ENCODE peak calls at places on chromosomes 7 and 10, in six cellular contexts. Q is NCI-H2081 treated with DMSO at 0.1 percent for 48 hours, V is mucosa of descending colon, H is OCI-M1, D is fibroblast of the aortic adventitia, P is AG20443. E is an unnamed sample.
A peak's percentile ranks its signal among the peaks of the same experiment; 100 is the strongest.

GRCh38 chr10:75207868-75208167 is 2.8 kb upstream of the VDAC2 start:
- DNase-seq in D (no peak), H (no peak), V (no peak), Q (no peak), P (no peak), E (no peak)

GRCh38 chr10:124545346-124545745 is 83.7 kb downstream of the LHPP start:
- DNase-seq in P (no peak), Q (no peak), D (no peak), V (peak; percentile 70), H (no peak), E (no peak)

GRCh38 chr10:17647316-17647715 is 3.4 kb downstream of the STAM start:
- DNase-seq in V (no peak), P (no peak), H (peak; percentile 69), D (peak; percentile 20), Q (no peak), E (no peak)

GRCh38 chr10:97406064-97406463 is 4.9 kb upstream of the RRP12 start:
- DNase-seq in H (peak; percentile 86), P (no peak), Q (no peak), V (no peak), D (no peak), E (no peak)

GRCh38 chr7:106176414-106177294 is 64.5 kb upstream of the SYPL1 start:
- DNase-seq in V (peak; percentile 87), P (peak; percentile 95), H (peak; percentile 80), D (peak; percentile 77), Q (peak; percentile 49), E (peak; percentile 61)

GRCh38 chr7:3233301-3233700 is 67.8 kb upstream of the SDK1 start:
- DNase-seq in D (no peak), P (no peak), Q (no peak), V (no peak), H (no peak), E (no peak)

GRCh38 chr7:33310546-33310945 is 181.2 kb downstream of the BBS9 start:
- DNase-seq in Q (no peak), H (no peak), P (no peak), V (no peak), D (no peak), E (no peak)

GRCh38 chr10:13717936-13718772 is 131.4 kb downstream of the PRPF18 start:
- DNase-seq in H (peak; percentile 78), P (peak; percentile 87), V (peak; percentile 73), D (peak; percentile 95), Q (no peak), E (peak; percentile 69)

GRCh38 chr10:48366261-48366660 is 59.8 kb downstream of the MAPK8 start:
- DNase-seq in D (no peak), Q (no peak), H (peak; percentile 30), P (no peak), V (no peak), E (no peak)

GRCh38 chr7:2811476-2812118 is 32.5 kb downstream of the GNA12 start:
- DNase-seq in D (peak; percentile 55), Q (no peak), P (no peak), H (no peak), V (no peak), E (no peak)

GRCh38 chr10:132111871-132112341 is 46.2 kb downstream of the JAKMIP3 start:
- DNase-seq in D (no peak), Q (no peak), H (no peak), V (no peak), P (no peak), E (no peak)

GRCh38 chr10:99834410-99834809 is 52.0 kb downstream of the ABCC2 start:
- DNase-seq in Q (no peak), V (no peak), H (no peak), P (peak; percentile 84), D (peak; percentile 45), E (no peak)

GRCh38 chr7:27095050-27095896 is 527 bp downstream of the HOXA1 start:
- DNase-seq in D (no peak), Q (no peak), P (no peak), V (peak; percentile 51), H (peak; percentile 34), E (no peak)

GRCh38 chr7:2278026-2278425 is 36.0 kb downstream of the NUDT1 start:
- DNase-seq in H (no peak), V (no peak), D (no peak), P (no peak), Q (no peak), E (no peak)

GRCh38 chr10:5843814-5844705 is 30.8 kb upstream of the GDI2 start:
- DNase-seq in Q (no peak), P (no peak), H (peak; percentile 34), V (no peak), D (no peak), E (no peak)

GRCh38 chr10:93198401-93199175 is 124.9 kb downstream of the CYP26A1 start:
- DNase-seq in D (peak; percentile 50), Q (no peak), H (no peak), P (peak; percentile 74), V (no peak), E (no peak)

GRCh38 chr10:117000580-117000979 is 4.4 kb downstream of the SHTN1 start:
- DNase-seq in Q (no peak), H (no peak), D (no peak), V (no peak), P (no peak), E (no peak)

GRCh38 chr7:37031571-37032257 is 307.4 kb upstream of the AOAH start:
- DNase-seq in D (peak; percentile 99), H (no peak), V (peak; percentile 27), P (peak; percentile 96), Q (peak; percentile 76), E (peak; percentile 97)

GRCh38 chr10:72274730-72275350 is 1.1 kb downstream of the DDIT4 start:
- DNase-seq in P (peak; percentile 68), H (peak; percentile 84), D (peak; percentile 75), V (peak; percentile 89), Q (peak; percentile 2), E (no peak)

GRCh38 chr10:17789396-17789795 is 19.8 kb upstream of the MRC1 start:
- DNase-seq in D (no peak), P (no peak), V (no peak), Q (no peak), H (no peak), E (no peak)

GRCh38 chr10:3764626-3765375 is 20.2 kb downstream of the KLF6 start:
- DNase-seq in D (no peak), H (peak; percentile 82), Q (no peak), V (no peak), P (no peak), E (no peak)